ENCODE peak calls at places on chromosomes 5 and 9, in four cellular contexts. V, P, K and C are unnamed samples.

GRCh38 chr5:14364576-14365472 is 216.8 kb upstream of the OTULINL start:
- DNase-seq in V (no peak), K (no peak), P (no peak), C (peak)

GRCh38 chr9:130262771-130263170 is 2.8 kb upstream of the HMCN2 start:
- DNase-seq in P (no peak), K (no peak), V (no peak), C (no peak)

GRCh38 chr9:134346151-134346550 is 19.9 kb downstream of the RXRA start:
- DNase-seq in P (no peak), V (peak), K (no peak), C (peak)

GRCh38 chr5:76947064-76947463 is 5.8 kb upstream of the CRHBP start:
- DNase-seq in P (no peak), V (no peak), K (no peak), C (no peak)

GRCh38 chr9:83440641-83441040 is 97.6 kb downstream of the FRMD3 start:
- DNase-seq in V (no peak), P (no peak), K (no peak), C (no peak)

GRCh38 chr5:116543501-116543900 is 31.1 kb downstream of the SEMA6A start:
- DNase-seq in V (no peak), K (no peak), P (no peak), C (peak)

GRCh38 chr5:142360607-142361120 is 35.8 kb upstream of the SPRY4 start:
- DNase-seq in P (no peak), K (no peak), V (peak), C (peak)

GRCh38 chr5:180803181-180804128 is 849 bp upstream of the MGAT1 start:
- DNase-seq in V (no peak), P (peak), K (peak), C (no peak)

GRCh38 chr9:34382879-34383278 is 6.2 kb upstream of the MYORG start:
- DNase-seq in P (no peak), V (no peak), K (no peak), C (no peak)

GRCh38 chr5:150159741-150160179 is 4.1 kb upstream of the PDGFRB start:
- DNase-seq in K (no peak), V (peak), P (peak), C (no peak)

GRCh38 chr9:35691325-35691631 is 1.6 kb upstream of the TPM2 start:
- DNase-seq in P (no peak), K (no peak), V (no peak), C (no peak)

GRCh38 chr9:17013010-17013409 is 121.8 kb upstream of the CNTLN start:
- DNase-seq in K (no peak), V (no peak), P (no peak), C (no peak)

GRCh38 chr5:84688566-84688965 is 303.9 kb upstream of the EDIL3 start:
- DNase-seq in V (peak), P (no peak), K (no peak), C (peak)

GRCh38 chr5:109697339-109697738 is 7.6 kb downstream of the MAN2A1 start:
- DNase-seq in K (no peak), V (no peak), P (no peak), C (no peak)

GRCh38 chr9:127633216-127633615 is 21.1 kb downstream of the STXBP1 start:
- DNase-seq in K (no peak), P (no peak), V (no peak), C (no peak)

GRCh38 chr9:84271004-84271886 is 69.3 kb downstream of the SLC28A3 start:
- DNase-seq in K (no peak), P (peak), V (peak), C (peak)

GRCh38 chr9:4353236-4353635 is 53.4 kb upstream of the GLIS3 start:
- DNase-seq in V (peak), K (no peak), P (no peak), C (peak)

GRCh38 chr5:97998946-97999345 is 774.5 kb upstream of the RGMB start:
- DNase-seq in P (no peak), K (no peak), V (peak), C (no peak)

GRCh38 chr9:18490591-18491370 is 16.8 kb downstream of the ADAMTSL1 start:
- DNase-seq in K (no peak), P (peak), V (peak), C (peak)

GRCh38 chr9:73037613-73038012 is 84.8 kb upstream of the ALDH1A1 start:
- DNase-seq in K (no peak), P (no peak), V (peak), C (peak)

GRCh38 chr5:146447734-146448380 is 724 bp downstream of the TCERG1 start:
- DNase-seq in P (no peak), V (peak), K (peak), C (peak)